ENCODE peak calls at places on chromosomes 12 and 14, in five cellular contexts. F is neuronal stem cell, Y is pancreas, V is stomach, P is lower lobe of right lung. S is an unnamed sample. For H3K4me1, the result is how much of the 10 kb centered on the place peaks cover.

GRCh38 chr12:55642275-55643068 is 5.8 kb downstream of the OR10P1 start:
- DNase-seq in F (no peak), Y (no peak), V (no peak), P (peak), S (no peak)

GRCh38 chr12:40152783-40153383 is 47.0 kb upstream of the SLC2A13 start:
- DNase-seq in F (peak), Y (peak), V (peak), P (peak), S (peak)

GRCh38 chr14:103801459-103801858 is 45.9 kb downstream of the PPP1R13B start:
- DNase-seq in F (no peak), Y (no peak), V (no peak), P (no peak), S (no peak)

GRCh38 chr14:28765907-28766504 is 581 bp upstream of the FOXG1 start:
- DNase-seq in F (no peak), Y (no peak), V (no peak), P (peak), S (peak)

GRCh38 chr14:73903028-73903427 is 16.4 kb downstream of the ZNF410 start:
- DNase-seq in F (no peak), Y (no peak), V (no peak), P (no peak), S (no peak)

GRCh38 chr12:71591601-71592000 is 72.0 kb downstream of the ZFC3H1 start:
- DNase-seq in F (no peak), Y (no peak), V (no peak), P (no peak), S (no peak)

GRCh38 chr12:116385486-116386217 is 108.2 kb upstream of the MED13L start:
- DNase-seq in F (no peak), Y (no peak), V (no peak), P (no peak), S (no peak)

GRCh38 chr14:95236221-95236620 is 78.9 kb upstream of the DICER1 start:
- DNase-seq in F (no peak), Y (no peak), V (no peak), P (no peak), S (no peak)

GRCh38 chr14:104134061-104134965 is 4.1 kb upstream of the KIF26A start:
- DNase-seq in F (no peak), Y (peak), V (no peak), P (peak), S (no peak)

GRCh38 chr12:100574262-100575074 is 984 bp downstream of the GAS2L3 start:
- DNase-seq in F (peak), Y (no peak), V (no peak), P (peak), S (peak)

GRCh38 chr12:5377997-5378596 is 53.8 kb upstream of the NTF3 start:
- DNase-seq in F (no peak), Y (no peak), V (no peak), P (no peak), S (no peak)

GRCh38 chr12:54723653-54724256 is 75.6 kb upstream of the DCD start:
- DNase-seq in F (no peak), Y (no peak), V (no peak), P (no peak), S (peak)

GRCh38 chr12:125776212-125776611 is 711.0 kb downstream of the AACS start:
- DNase-seq in F (no peak), Y (no peak), V (no peak), P (no peak), S (no peak)

GRCh38 chr12:674272-674781 is 11.1 kb upstream of the NINJ2 start:
- DNase-seq in F (no peak), Y (no peak), V (no peak), P (no peak), S (no peak)

DNA sequence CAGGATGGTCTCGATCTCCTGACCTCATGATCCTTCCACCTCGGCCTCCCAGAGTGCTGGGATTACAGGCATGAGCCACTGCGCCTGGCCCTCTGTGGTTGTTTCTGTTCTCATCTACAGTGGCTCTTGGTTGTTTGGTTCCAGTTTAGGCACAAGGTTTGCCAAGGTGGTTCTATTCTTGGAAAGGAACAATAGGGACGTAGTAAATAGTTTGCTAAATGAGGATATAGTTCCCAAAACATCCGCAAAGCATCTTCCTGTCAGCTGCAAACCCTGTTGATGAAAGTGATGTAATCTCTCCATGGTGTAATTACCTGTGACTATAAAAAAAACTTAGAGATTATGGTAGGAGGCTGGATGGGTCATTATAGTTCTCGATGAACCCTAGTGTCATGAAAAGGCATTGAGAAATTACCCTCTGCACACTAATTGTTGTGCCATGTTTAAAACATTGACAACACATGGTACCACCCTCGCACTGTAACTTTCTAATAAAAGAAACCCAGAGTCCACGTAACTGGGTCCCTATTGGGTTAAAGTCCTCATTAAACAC is 52.9 kb downstream of the SUSD6 start:
- DNase-seq in F (no peak), Y (no peak), V (no peak), P (no peak), S (no peak)
- H3K4me1 ChIP-seq in F (under half), Y (half or more), V (half or more), P (half or more), S (under half)

DNA sequence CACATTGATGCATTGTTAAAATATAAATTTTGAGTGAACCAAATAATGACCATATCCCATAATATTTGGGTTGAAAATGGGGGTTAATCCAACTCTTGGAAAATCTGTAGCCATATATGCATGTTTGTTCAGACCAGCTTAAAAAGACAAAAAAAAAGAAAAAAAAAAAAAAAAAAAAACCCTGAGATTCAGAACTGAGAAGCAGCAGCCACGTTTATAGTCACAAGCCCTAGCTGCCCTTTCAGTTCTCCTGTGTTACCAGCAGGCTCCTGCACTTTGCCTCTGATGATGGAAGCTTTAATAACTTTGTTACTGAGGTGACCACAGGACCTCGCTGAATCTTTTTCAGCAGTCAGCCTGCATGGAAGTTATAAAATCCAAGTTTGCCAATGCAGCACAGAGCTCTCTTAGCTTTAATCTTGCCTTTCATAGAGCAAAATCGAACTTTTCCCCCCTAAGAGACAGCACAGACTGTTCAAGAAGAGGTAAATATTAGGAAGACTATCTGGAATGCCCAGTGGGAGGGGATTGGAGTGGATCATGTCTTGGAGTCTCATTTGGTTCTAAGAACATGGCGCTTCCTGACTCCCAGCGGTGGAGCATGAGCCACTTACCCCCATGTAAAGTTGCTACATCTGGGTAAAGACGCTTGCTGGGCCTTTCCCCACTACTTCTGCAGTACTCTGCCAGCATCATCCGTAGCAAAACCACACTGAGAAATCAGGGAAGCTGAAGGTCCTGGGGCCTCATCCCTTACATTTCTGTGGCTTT is 20.6 kb downstream of the GNG2 start:
- DNase-seq in F (no peak), Y (no peak), V (no peak), P (no peak), S (no peak)
- H3K4me1 ChIP-seq in F (under half), Y (under half), V (under half), P (under half), S (under half)

GRCh38 chr14:69647216-69647615 is 35.8 kb downstream of the SUSD6 start:
- DNase-seq in F (no peak), Y (no peak), V (no peak), P (no peak), S (no peak)
- H3K4me1 ChIP-seq in F (under half), Y (half or more), V (half or more), P (half or more), S (under half)

DNA sequence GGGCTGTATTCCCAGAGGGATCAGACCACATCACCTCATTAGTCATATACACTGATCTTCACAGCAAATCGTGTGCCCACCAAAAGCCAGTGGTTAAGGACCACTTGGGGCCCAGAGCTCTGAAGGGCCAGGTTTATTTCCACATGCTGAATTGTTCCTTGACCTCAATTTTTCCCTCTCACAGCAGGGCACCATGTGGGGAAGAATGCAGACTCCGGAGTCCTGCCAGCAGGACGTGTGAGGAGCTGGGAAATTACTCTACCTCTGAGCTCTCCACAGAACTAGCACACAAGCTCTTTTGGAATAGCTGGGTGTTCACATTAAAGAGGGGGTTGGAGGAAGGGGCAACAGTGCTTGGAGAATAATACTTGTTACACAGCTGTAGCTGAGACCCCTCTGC is 57.6 kb upstream of the SEL1L start:
- DNase-seq in F (no peak), Y (no peak), V (no peak), P (no peak), S (no peak)
- H3K4me1 ChIP-seq in F (under half), Y (under half), V (under half), P (under half), S (under half)

GRCh38 chr12:49346659-49347306 is at the start of gene DNAJC22:
- DNase-seq in F (no peak), Y (peak), V (peak), P (no peak), S (peak)

GRCh38 chr12:49347307-49348237 is 884 bp downstream of the DNAJC22 start:
- DNase-seq in F (peak), Y (peak), V (peak), P (peak), S (peak)

GRCh38 chr12:49345048-49345839 is 1.4 kb upstream of the DNAJC22 start:
- DNase-seq in F (no peak), Y (no peak), V (peak), P (no peak), S (peak)

GRCh38 chr12:49344486-49345047 is 2.1 kb upstream of the DNAJC22 start:
- DNase-seq in F (no peak), Y (no peak), V (no peak), P (no peak), S (no peak)

DNA sequence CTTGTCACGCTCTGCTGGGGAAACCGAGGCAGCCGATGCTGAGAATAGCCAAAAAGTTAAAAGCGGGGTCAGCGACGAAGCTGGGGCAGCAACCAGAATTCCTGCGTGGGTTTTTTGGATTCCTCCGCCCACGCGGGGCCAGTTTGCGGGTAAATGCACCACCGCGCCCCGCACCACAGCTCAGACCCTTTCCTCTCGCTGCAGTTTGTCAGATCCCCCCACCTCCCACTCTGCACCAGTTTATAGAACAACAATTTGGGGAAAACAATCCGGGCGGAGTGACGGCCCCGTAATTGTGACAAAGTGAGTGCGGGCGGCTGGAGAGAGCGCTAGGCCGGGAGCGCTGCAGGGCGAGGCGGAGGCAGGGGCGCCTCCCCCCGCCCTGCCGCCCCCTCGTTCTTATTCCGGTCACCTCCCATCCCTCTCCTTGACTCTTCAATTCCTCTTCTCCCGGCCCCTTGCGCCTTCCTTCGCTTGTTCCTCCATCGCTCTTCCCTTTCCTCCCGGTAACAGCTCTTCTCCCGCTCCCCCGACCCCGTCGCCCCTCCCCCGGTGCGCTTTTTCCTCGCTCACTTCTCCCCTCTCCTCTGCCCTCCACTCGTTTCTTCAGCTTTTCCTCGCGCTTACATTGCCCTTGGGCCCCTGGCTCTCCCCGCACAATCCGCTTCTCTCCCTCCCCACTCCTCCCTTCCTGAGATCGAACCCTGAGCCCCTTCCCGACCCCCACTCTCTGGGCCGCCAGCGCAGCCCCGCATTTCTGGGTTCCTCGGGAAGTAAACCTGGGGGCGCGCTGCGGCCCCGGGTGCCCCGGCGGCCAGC is 639 bp upstream of the DNAJC22 start:
- DNase-seq in F (no peak), Y (no peak), V (peak), P (no peak), S (no peak)
- H3K4me1 ChIP-seq in F (under half), Y (under half), V (half or more), P (half or more), S (under half)

DNA sequence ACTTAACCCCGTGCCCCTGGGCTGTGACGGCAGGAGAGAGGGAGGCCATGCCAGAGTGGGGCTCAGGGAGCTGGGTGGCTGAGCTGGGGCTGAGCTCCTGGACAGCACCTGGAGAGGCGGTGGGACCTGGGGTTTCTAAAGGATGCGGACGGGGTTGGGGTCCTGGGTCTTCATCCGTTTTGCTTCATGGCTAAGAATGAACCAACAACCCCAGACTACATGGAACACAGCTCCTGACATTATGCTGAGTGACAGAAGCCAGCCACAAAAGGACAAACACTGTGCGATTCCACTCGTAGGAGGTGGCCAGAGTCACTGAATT is 60.6 kb downstream of the NCOR2 start:
- DNase-seq in F (no peak), Y (no peak), V (no peak), P (no peak), S (no peak)
- H3K4me1 ChIP-seq in F (half or more), Y (under half), V (half or more), P (half or more), S (half or more)

GRCh38 chr12:106135075-106135474 is 3.7 kb downstream of the NUAK1 start:
- DNase-seq in F (no peak), Y (no peak), V (no peak), P (no peak), S (no peak)

GRCh38 chr12:106133136-106134087 is 5.3 kb downstream of the NUAK1 start:
- DNase-seq in F (no peak), Y (no peak), V (no peak), P (no peak), S (no peak)

GRCh38 chr12:106136263-106136662 is 2.5 kb downstream of the NUAK1 start:
- DNase-seq in F (peak), Y (peak), V (peak), P (peak), S (peak)

GRCh38 chr12:106135781-106136180 is 3.0 kb downstream of the NUAK1 start:
- DNase-seq in F (no peak), Y (no peak), V (no peak), P (no peak), S (peak)

GRCh38 chr12:106134294-106134949 is 4.3 kb downstream of the NUAK1 start:
- DNase-seq in F (no peak), Y (no peak), V (no peak), P (no peak), S (peak)
- H3K4me1 ChIP-seq in F (under half), Y (under half), V (half or more), P (under half), S (under half)

GRCh38 chr12:42260518-42260917 is 22.5 kb upstream of the YAF2 start:
- DNase-seq in F (no peak), Y (no peak), V (peak), P (no peak), S (no peak)
- H3K4me1 ChIP-seq in F (under half), Y (under half), V (under half), P (under half), S (under half)